ENCODE peak calls at places on chromosomes 13 and 19, in ten cellular contexts. I is colonic mucosa; S is right atrium auricular region; P is aorta; J is GM23338; E is left ventricle myocardium inferior; Z is esophagus squamous epithelium; G is body of pancreas; Q is CD4-positive, CD25-positive, alpha-beta regulatory T cell; O is spleen. K is an unnamed sample. For H3K4me1, the result is how much of the 10 kb centered on the place peaks cover.

GRCh38 chr19:3507371-3508120 is 1.4 kb downstream of the FZR1 start:
- DNase-seq in Q (peak), J (peak), O (peak), E (no peak), Z (no peak), G (peak), I (peak), S (peak), P (no peak), K (no peak)

GRCh38 chr19:39684283-39684682 is 20.0 kb upstream of the LGALS14 start:
- DNase-seq in J (no peak), G (no peak), Q (no peak), O (no peak), S (no peak), E (no peak), I (no peak), P (no peak), Z (no peak), K (no peak)

GRCh38 chr13:73900591-73900990 is 233.6 kb downstream of the KLF12 start:
- DNase-seq in Z (no peak), P (no peak), S (no peak), E (no peak), J (no peak), I (no peak), O (no peak), Q (no peak), G (no peak), K (no peak)

GRCh38 chr19:45922281-45922680 is 7.7 kb upstream of the NANOS2 start:
- DNase-seq in G (no peak), O (no peak), P (no peak), I (no peak), J (peak), Q (no peak), S (no peak), E (no peak), Z (no peak), K (peak)

GRCh38 chr13:110276553-110276950 is 30.4 kb downstream of the COL4A1 start:
- DNase-seq in E (no peak), G (no peak), Q (no peak), Z (no peak), S (no peak), P (no peak), J (no peak), I (no peak), O (no peak), K (no peak)

GRCh38 chr13:106573855-106574254 is 5.9 kb upstream of the ARGLU1 start:
- DNase-seq in E (peak), G (no peak), Z (no peak), J (no peak), P (peak), I (peak), O (no peak), S (peak), Q (no peak), K (no peak)

GRCh38 chr19:33064778-33065550 is at the start of gene RHPN2:
- DNase-seq in S (no peak), Q (peak), G (peak), J (peak), P (peak), Z (no peak), I (peak), E (peak), O (peak), K (peak)

GRCh38 chr19:19540707-19541515 is 2.8 kb downstream of the CILP2 start:
- DNase-seq in P (no peak), J (peak), E (no peak), G (peak), S (no peak), Z (no peak), Q (peak), O (peak), I (peak), K (peak)

GRCh38 chr13:43232866-43233265 is 209.5 kb downstream of the DNAJC15 start:
- DNase-seq in I (no peak), O (no peak), S (no peak), E (no peak), Q (no peak), G (peak), Z (no peak), J (no peak), P (no peak), K (no peak)

GRCh38 chr19:13827656-13828055 is 32.4 kb downstream of the ZSWIM4 start:
- DNase-seq in I (no peak), J (no peak), E (no peak), Z (no peak), Q (no peak), P (no peak), S (no peak), G (no peak), O (no peak), K (peak)

GRCh38 chr13:113545455-113545930 is 39.1 kb upstream of the TFDP1 start:
- DNase-seq in S (no peak), I (no peak), Q (no peak), O (peak), Z (no peak), P (no peak), G (no peak), J (no peak), E (peak), K (no peak)

GRCh38 chr13:72527333-72527732 is 200.1 kb downstream of the MZT1 start:
- DNase-seq in E (no peak), S (no peak), Z (no peak), J (no peak), O (no peak), G (no peak), I (no peak), P (no peak), Q (no peak), K (no peak)

GRCh38 chr19:7512400-7512851 is 3.5 kb upstream of the ZNF358 start:
- DNase-seq in Q (no peak), G (no peak), S (no peak), O (no peak), I (no peak), J (peak), P (no peak), Z (no peak), E (no peak), K (no peak)

GRCh38 chr13:28499579-28499978 is 4.7 kb upstream of the FLT1 start:
- DNase-seq in E (no peak), S (no peak), J (no peak), P (no peak), Z (no peak), I (no peak), Q (no peak), O (no peak), G (no peak), K (no peak)

GRCh38 chr13:59416561-59416960 is 747.2 kb downstream of the DIAPH3 start:
- DNase-seq in G (no peak), Z (no peak), Q (no peak), I (no peak), E (no peak), O (no peak), J (no peak), P (no peak), S (no peak), K (no peak)

GRCh38 chr19:3184847-3185481 is 766 bp upstream of the NCLN start:
- DNase-seq in Z (peak), O (peak), J (peak), S (peak), G (peak), E (peak), Q (peak), P (peak), I (peak), K (no peak)

GRCh38 chr19:15128162-15128770 is 21.1 kb downstream of the SYDE1 start:
- DNase-seq in G (no peak), S (no peak), Z (no peak), I (peak), Q (no peak), O (no peak), E (no peak), P (no peak), J (no peak), K (peak)

GRCh38 chr19:34141036-34141435 is 31.3 kb upstream of the LSM14A start:
- DNase-seq in O (no peak), P (no peak), G (no peak), Q (no peak), Z (no peak), E (no peak), J (no peak), S (no peak), I (no peak), K (no peak)

GRCh38 chr13:93480553-93481106 is 254.0 kb downstream of the GPC6 start:
- DNase-seq in E (no peak), S (no peak), Z (no peak), Q (no peak), J (no peak), P (no peak), G (no peak), O (no peak), I (no peak), K (no peak)

GRCh38 chr19:37969695-37970094 is 62.7 kb downstream of the SIPA1L3 start:
- DNase-seq in S (no peak), I (no peak), J (no peak), O (no peak), Q (no peak), Z (no peak), E (no peak), G (no peak), P (no peak), K (no peak)

GRCh38 chr13:111565400-111565799 is 245.0 kb downstream of the TEX29 start:
- DNase-seq in G (no peak), Q (no peak), O (peak), J (no peak), P (no peak), E (no peak), S (no peak), Z (no peak), I (no peak), K (no peak)

GRCh38 chr13:75312884-75313520 is 169.0 kb downstream of the TBC1D4 start:
- DNase-seq in P (no peak), I (peak), S (no peak), Q (peak), O (no peak), J (no peak), G (no peak), Z (no peak), E (no peak), K (no peak)

GRCh38 chr19:35088514-35088913 is 27.1 kb upstream of the FXYD3 start:
- DNase-seq in P (no peak), E (no peak), J (no peak), S (no peak), G (no peak), Q (no peak), O (no peak), Z (no peak), I (no peak), K (no peak)

GRCh38 chr13:71860547-71861131 is 6.4 kb downstream of the DACH1 start:
- DNase-seq in E (no peak), Q (no peak), Z (no peak), O (no peak), G (no peak), J (no peak), S (no peak), P (no peak), I (no peak), K (no peak)

GRCh38 chr19:52658595-52658994 is 20.4 kb upstream of the ZNF83 start:
- DNase-seq in P (no peak), I (no peak), E (no peak), Q (no peak), G (no peak), J (peak), S (no peak), Z (no peak), O (no peak), K (no peak)

GRCh38 chr13:50873481-50873880 is 30.0 kb upstream of the DLEU7 start:
- DNase-seq in Q (no peak), J (no peak), P (no peak), O (no peak), E (no peak), S (no peak), I (no peak), Z (no peak), G (no peak), K (no peak)

GRCh38 chr13:33487575-33488243 is 202.2 kb upstream of the STARD13 start:
- DNase-seq in P (no peak), Q (no peak), G (no peak), Z (no peak), E (no peak), O (no peak), I (peak), J (peak), S (no peak), K (peak)

GRCh38 chr13:40118337-40118736 is 462.9 kb downstream of the COG6 start:
- DNase-seq in P (no peak), Q (no peak), Z (no peak), I (no peak), G (no peak), S (no peak), J (no peak), E (no peak), O (no peak), K (no peak)

GRCh38 chr13:50081106-50081898 is 66.1 kb downstream of the KCNRG start:
- DNase-seq in O (peak), P (peak), J (peak), E (peak), Z (peak), S (no peak), I (peak), Q (peak), G (peak), K (peak)

GRCh38 chr13:39038569-39038898 is 278 bp downstream of the NHLRC3 start:
- DNase-seq in G (no peak), S (no peak), J (no peak), Q (no peak), Z (peak), P (peak), E (no peak), I (peak), O (no peak), K (peak)

GRCh38 chr19:7366701-7367420 is 18.1 kb downstream of the ARHGEF18 start:
- DNase-seq in G (no peak), S (no peak), Z (no peak), E (no peak), Q (no peak), P (peak), I (peak), O (no peak), J (peak), K (peak)

GRCh38 chr19:19645233-19645870 is 1.9 kb upstream of the GMIP start:
- DNase-seq in S (no peak), O (no peak), E (no peak), G (no peak), P (no peak), J (no peak), Q (no peak), I (no peak), Z (no peak), K (no peak)

GRCh38 chr13:44969858-44970484 is 19.3 kb downstream of the NUFIP1 start:
- DNase-seq in E (no peak), Q (no peak), P (no peak), O (no peak), Z (no peak), S (no peak), G (no peak), I (no peak), J (peak), K (peak)

GRCh38 chr19:17080441-17080803 is 4.8 kb downstream of the MYO9B start:
- DNase-seq in I (no peak), Z (no peak), G (no peak), J (no peak), Q (no peak), P (no peak), E (no peak), S (no peak), O (no peak), K (no peak)

GRCh38 chr19:41531438-41532311 is 44.3 kb upstream of the CEACAM21 start:
- DNase-seq in Q (peak), S (peak), O (peak), J (no peak), G (peak), E (peak), Z (peak), P (peak), I (peak), K (peak)

GRCh38 chr13:32428581-32429072 is 697 bp upstream of the N4BP2L1 start:
- DNase-seq in E (no peak), G (no peak), Z (no peak), I (no peak), P (no peak), S (no peak), J (no peak), O (no peak), Q (no peak), K (peak)

GRCh38 chr13:32427852-32428580 is at the start of gene N4BP2L1:
- DNase-seq in Q (peak), G (peak), Z (peak), I (peak), E (peak), O (peak), S (peak), P (peak), J (peak), K (peak)

GRCh38 chr13:32425158-32425557 is 2.8 kb downstream of the N4BP2L1 start:
- DNase-seq in I (no peak), P (no peak), E (no peak), Z (no peak), S (no peak), Q (no peak), G (no peak), O (peak), J (no peak), K (no peak)

GRCh38 chr13:32426191-32426980 is 1.5 kb downstream of the N4BP2L1 start:
- DNase-seq in I (peak), G (no peak), E (no peak), Q (peak), S (no peak), Z (no peak), P (no peak), O (peak), J (no peak), K (peak)

DNA sequence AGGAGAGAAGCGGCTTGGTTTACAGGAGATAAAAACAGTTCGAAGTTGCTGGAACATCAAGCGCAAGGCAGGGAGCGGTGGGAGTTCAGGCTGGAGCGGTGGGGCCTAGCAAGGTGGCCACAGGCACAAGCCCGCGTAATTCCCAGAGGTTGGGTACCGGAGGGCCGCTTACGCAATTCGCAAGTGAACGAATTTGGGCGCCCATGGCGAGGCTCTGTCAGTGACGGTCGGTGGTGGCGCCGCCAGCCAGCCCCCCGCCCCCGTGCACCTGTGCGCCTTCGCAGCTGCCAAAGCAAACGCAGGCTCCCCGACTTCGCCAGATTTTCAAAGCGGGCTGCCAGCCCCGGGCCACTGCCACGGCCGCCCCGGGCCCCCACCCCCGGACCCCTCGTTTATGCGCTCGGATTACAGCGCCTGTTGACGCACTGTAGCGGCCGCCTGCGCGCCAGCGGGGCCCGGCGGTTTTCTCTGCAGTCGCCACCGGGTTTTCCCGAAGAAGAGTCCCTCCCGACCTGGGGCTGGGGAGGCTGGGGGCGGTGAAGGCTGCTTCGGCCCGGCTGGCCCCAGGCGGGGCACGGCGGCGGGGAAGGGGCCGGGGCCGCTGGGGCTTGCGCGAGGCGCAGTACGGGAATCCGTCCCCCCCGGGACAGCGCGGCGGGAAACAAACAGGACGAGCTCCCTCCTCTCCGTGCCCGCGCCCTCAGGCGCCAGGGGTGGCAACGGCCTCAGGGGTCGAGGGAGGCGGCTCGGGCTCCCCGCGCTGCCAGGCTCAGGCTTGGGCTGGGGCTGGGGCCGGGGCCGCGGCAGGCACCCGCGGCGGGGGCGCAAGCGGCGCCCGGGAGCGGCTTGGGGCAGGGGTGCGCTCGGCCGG is 714 bp downstream of the N4BP2L1 start:
- DNase-seq in S (no peak), Z (no peak), O (peak), I (peak), P (peak), J (peak), G (peak), Q (peak), E (peak), K (peak)
- H3K27ac ChIP-seq in S (peak), Z (peak), O (peak), I (peak), P (peak), J (no peak), G (peak), Q (peak), E (peak), K (peak)

GRCh38 chr13:36675213-36675536 is 1.4 kb downstream of the SERTM1 start:
- DNase-seq in P (no peak), J (peak), S (no peak), O (no peak), Q (no peak), Z (no peak), G (no peak), E (no peak), I (no peak), K (no peak)

GRCh38 chr13:36673838-36674326 is at the start of gene SERTM1:
- DNase-seq in E (peak), S (no peak), O (peak), Q (no peak), I (no peak), P (no peak), Z (no peak), G (no peak), J (peak), K (no peak)

GRCh38 chr13:36673352-36673751 is 468 bp upstream of the SERTM1 start:
- DNase-seq in Q (no peak), E (no peak), O (no peak), Z (no peak), P (no peak), J (peak), I (no peak), G (no peak), S (no peak), K (no peak)

DNA sequence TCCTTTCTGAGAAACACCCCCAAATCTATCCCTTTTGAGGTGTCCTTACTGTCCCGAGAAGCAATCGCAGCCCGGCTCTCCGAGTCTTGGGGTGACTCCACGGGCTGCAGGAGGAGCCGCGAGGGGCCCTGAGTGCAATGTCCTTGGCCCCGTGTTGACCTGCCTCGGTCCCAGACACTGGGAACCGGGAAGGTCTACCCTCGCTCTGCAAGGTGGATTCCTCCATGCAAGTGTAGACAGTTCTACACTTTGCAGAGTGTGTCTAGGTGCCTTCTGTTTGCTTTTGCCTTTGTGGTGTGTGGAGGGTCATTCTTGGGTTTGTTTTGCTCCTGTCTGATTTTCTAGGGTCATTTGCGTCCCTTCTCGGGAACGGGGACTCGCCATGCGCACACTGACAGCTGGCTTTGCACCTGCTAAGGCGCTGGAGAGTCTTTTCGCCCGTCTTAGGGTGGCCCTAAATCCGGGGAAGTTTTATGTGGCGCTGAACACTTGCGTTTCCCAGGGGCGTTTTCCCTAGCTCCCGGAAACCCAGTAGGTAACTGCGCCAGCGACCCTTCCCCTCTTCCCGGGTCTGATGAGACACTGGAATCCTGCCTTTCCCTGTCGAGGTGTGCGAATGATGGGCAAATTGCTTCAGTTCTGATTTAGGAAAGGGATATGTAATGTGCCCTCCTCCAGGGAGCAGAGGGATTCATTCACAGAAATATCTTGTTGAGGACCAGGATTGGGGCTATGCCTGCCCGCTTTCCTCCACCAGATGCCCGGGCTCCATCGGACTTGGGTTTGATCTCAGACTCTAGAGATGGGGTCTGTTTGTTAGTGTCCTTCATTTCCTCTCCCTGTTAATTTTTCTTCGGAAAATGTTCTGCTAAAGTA is 755 bp downstream of the SERTM1 start:
- DNase-seq in Z (no peak), E (no peak), J (peak), P (no peak), O (no peak), S (no peak), G (no peak), I (no peak), Q (no peak), K (peak)
- H3K4me3 ChIP-seq in Z (no peak), E (peak), J (peak), P (no peak), O (peak), S (peak), G (no peak), I (no peak), Q (no peak), K (no peak)

DNA sequence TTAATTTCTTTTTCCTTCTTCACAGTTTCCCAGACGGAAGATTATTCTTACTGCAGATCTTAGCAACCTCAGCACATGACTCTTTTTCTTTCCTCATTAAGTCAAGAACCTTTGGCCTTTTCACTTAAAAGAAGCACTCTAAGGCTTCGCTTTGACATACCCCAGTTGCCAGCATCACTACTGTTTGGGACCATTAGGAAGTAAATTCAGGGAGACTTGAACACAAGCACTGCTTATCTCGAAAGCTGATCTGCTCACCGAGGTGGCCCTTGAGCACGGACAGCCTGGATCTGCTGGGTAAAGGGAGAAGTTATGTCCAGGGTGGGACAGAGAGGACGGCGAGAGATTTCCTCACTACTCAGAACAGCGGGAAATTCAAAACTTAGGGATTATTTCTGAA is 151.4 kb upstream of the RNF113B start:
- DNase-seq in P (no peak), S (no peak), G (no peak), J (no peak), O (no peak), I (no peak), Q (no peak), E (no peak), Z (no peak), K (no peak)
- H3K4me1 ChIP-seq in P (under half), S (under half), G (under half), J (half or more), O (under half), I (under half), Q (under half), E (under half), Z (under half), K (under half)

GRCh38 chr19:5964816-5965565 is 12.9 kb downstream of the RANBP3 start:
- DNase-seq in Z (no peak), S (no peak), I (no peak), Q (no peak), J (no peak), P (no peak), O (no peak), E (no peak), G (no peak), K (no peak)
- H3K27ac ChIP-seq in Z (peak), S (no peak), I (no peak), Q (peak), J (no peak), P (no peak), O (peak), E (peak), G (peak), K (no peak)